ENCODE peak calls at places on chromosomes 7 and 10, in seven cellular contexts. D, R, X, A, F, G and E are unnamed samples.

GRCh38 chr7:139111147-139111546 is 1.6 kb upstream of the ZC3HAV1 start:
- DNase-seq in R (no peak), A (no peak), G (no peak), F (no peak), D (no peak), X (no peak), E (no peak)

GRCh38 chr10:53314856-53315255 is 542.3 kb upstream of the MBL2 start:
- DNase-seq in R (no peak), X (no peak), G (peak), D (peak), F (no peak), A (no peak), E (no peak)

GRCh38 chr10:15472431-15473400 is 101.6 kb upstream of the FAM171A1 start:
- DNase-seq in X (no peak), F (no peak), R (no peak), A (no peak), G (peak), D (no peak), E (no peak)

GRCh38 chr7:72413290-72413689 is 1.2 kb upstream of the CALN1 start:
- DNase-seq in D (no peak), A (no peak), G (no peak), F (no peak), X (no peak), R (no peak), E (no peak)

GRCh38 chr10:59922907-59923306 is 16.6 kb upstream of the CCDC6 start:
- DNase-seq in X (no peak), G (no peak), D (no peak), A (no peak), F (no peak), R (no peak), E (no peak)

GRCh38 chr10:102509387-102509786 is 5.6 kb downstream of the SUFU start:
- DNase-seq in X (no peak), F (no peak), A (peak), D (no peak), R (no peak), G (peak), E (no peak)

GRCh38 chr7:1854521-1855395 is 184.7 kb downstream of the ELFN1 start:
- DNase-seq in D (no peak), A (peak), R (peak), F (peak), X (no peak), G (no peak), E (peak)

GRCh38 chr10:35453855-35454532 is 117.7 kb downstream of the CCNY start:
- DNase-seq in G (peak), R (no peak), D (no peak), X (no peak), A (peak), F (no peak), E (no peak)

GRCh38 chr7:36040679-36041078 is 112.4 kb upstream of the EEPD1 start:
- DNase-seq in D (no peak), F (no peak), R (no peak), X (no peak), A (no peak), G (peak), E (no peak)

GRCh38 chr10:62079885-62080559 is 178.5 kb downstream of the ARID5B start:
- DNase-seq in A (no peak), R (no peak), X (no peak), G (no peak), F (no peak), D (no peak), E (no peak)

GRCh38 chr7:47940482-47941001 is 7.7 kb downstream of the PKD1L1 start:
- DNase-seq in X (no peak), A (no peak), G (peak), F (no peak), D (no peak), R (peak), E (no peak)

GRCh38 chr7:43294080-43294630 is 181.7 kb downstream of the HECW1 start:
- DNase-seq in F (no peak), R (no peak), G (peak), D (peak), X (peak), A (no peak), E (no peak)

GRCh38 chr7:16587785-16588184 is 57.8 kb downstream of the ANKMY2 start:
- DNase-seq in A (no peak), F (no peak), G (no peak), D (no peak), R (no peak), X (no peak), E (no peak)

GRCh38 chr10:121709674-121710073 is 111.4 kb upstream of the FGFR2 start:
- DNase-seq in X (peak), R (no peak), D (no peak), G (peak), F (no peak), A (no peak), E (no peak)

GRCh38 chr7:621572-622285 is 102.1 kb upstream of the PDGFA start:
- DNase-seq in A (peak), G (no peak), D (no peak), F (no peak), R (peak), X (no peak), E (no peak)

GRCh38 chr10:91487914-91488577 is 77.9 kb downstream of the HECTD2 start:
- DNase-seq in F (no peak), A (no peak), D (no peak), R (no peak), G (no peak), X (no peak), E (no peak)

GRCh38 chr10:58189269-58189668 is 78.4 kb downstream of the IPMK start:
- DNase-seq in G (peak), A (peak), R (no peak), F (no peak), D (peak), X (peak), E (no peak)

GRCh38 chr7:150384406-150385239 is 5.5 kb downstream of the ZNF775 start:
- DNase-seq in X (no peak), A (no peak), D (no peak), G (no peak), F (no peak), R (peak), E (no peak)

GRCh38 chr10:8306685-8307364 is 252.3 kb downstream of the GATA3 start:
- DNase-seq in A (no peak), G (peak), F (no peak), R (no peak), D (no peak), X (no peak), E (no peak)

GRCh38 chr7:929311-929711 is 25.2 kb downstream of the ADAP1 start:
- DNase-seq in F (no peak), A (peak), X (no peak), R (no peak), D (no peak), G (no peak), E (peak)

GRCh38 chr7:77393261-77393660 is 22.9 kb downstream of the GSAP start:
- DNase-seq in G (no peak), A (no peak), X (no peak), D (peak), F (no peak), R (no peak), E (no peak)

GRCh38 chr10:83801983-83802382 is 337.3 kb upstream of the GHITM start:
- DNase-seq in R (no peak), F (no peak), D (no peak), A (no peak), G (peak), X (no peak), E (no peak)

GRCh38 chr7:40674316-40674715 is 539.5 kb downstream of the SUGCT start:
- DNase-seq in D (no peak), X (no peak), G (no peak), F (no peak), A (no peak), R (no peak), E (no peak)

GRCh38 chr10:101672536-101672935 is 22.4 kb downstream of the FBXW4 start:
- DNase-seq in A (no peak), G (no peak), R (peak), F (no peak), D (no peak), X (no peak), E (peak)

GRCh38 chr7:154720016-154720415 is 282.9 kb downstream of the PAXIP1 start:
- DNase-seq in X (no peak), G (no peak), F (no peak), R (no peak), A (no peak), D (no peak), E (no peak)

GRCh38 chr7:21562385-21562784 is 19.5 kb downstream of the DNAH11 start:
- DNase-seq in F (no peak), A (no peak), X (no peak), G (no peak), D (no peak), R (no peak), E (no peak)

GRCh38 chr10:49362596-49363260 is 33.2 kb downstream of the DRGX start:
- DNase-seq in G (no peak), R (no peak), X (no peak), F (no peak), A (peak), D (peak), E (no peak)

GRCh38 chr7:12706900-12707536 is 19.6 kb downstream of the ARL4A start:
- DNase-seq in D (peak), A (no peak), R (no peak), G (peak), F (no peak), X (no peak), E (no peak)

GRCh38 chr10:82394122-82394521 is 519.1 kb downstream of the NRG3 start:
- DNase-seq in A (no peak), F (no peak), R (no peak), D (no peak), G (peak), X (peak), E (no peak)

GRCh38 chr10:50613150-50613549 is 10.6 kb downstream of the SGMS1 start:
- DNase-seq in R (no peak), F (no peak), A (no peak), X (no peak), D (no peak), G (no peak), E (no peak)

GRCh38 chr7:45923818-45924217 is 2.7 kb upstream of the IGFBP3 start:
- DNase-seq in X (no peak), D (no peak), A (no peak), G (no peak), R (no peak), F (no peak), E (no peak)
- H3K27ac ChIP-seq in X (no peak), D (peak), A (no peak), G (no peak), R (no peak), F (no peak), E (no peak)

GRCh38 chr10:131960631-131961046 is 21.1 kb downstream of the BNIP3 start:
- DNase-seq in R (no peak), F (no peak), D (no peak), G (no peak), A (no peak), X (peak), E (no peak)

GRCh38 chr10:131961777-131962450 is 19.8 kb downstream of the BNIP3 start:
- DNase-seq in G (no peak), A (no peak), D (no peak), F (no peak), R (no peak), X (no peak), E (no peak)

GRCh38 chr10:131963350-131963749 is 18.4 kb downstream of the BNIP3 start:
- DNase-seq in G (no peak), A (no peak), D (no peak), X (no peak), F (no peak), R (no peak), E (no peak)

GRCh38 chr10:131961047-131961776 is 20.5 kb downstream of the BNIP3 start:
- DNase-seq in A (no peak), F (no peak), G (no peak), R (no peak), D (no peak), X (no peak), E (no peak)

DNA sequence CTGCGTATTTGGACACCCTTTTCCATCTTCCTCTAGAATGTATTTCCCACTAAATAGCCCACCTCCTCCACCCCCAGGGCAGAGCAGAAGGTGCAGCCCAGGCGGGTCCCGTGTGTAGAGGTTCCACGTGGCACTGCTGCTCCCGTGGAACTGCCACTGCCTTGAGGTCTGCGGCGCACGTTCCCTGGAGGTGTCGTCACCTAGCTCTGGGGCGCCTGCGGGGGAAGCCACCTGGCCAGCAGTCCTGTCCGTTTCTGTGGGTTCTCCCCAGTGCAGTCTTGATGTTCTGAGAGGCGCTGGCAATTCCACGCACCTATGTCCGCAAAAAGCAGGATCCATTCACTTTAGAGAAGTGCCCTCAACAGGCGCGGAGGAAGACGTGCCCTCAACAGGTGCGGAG is 21.9 kb downstream of the BNIP3 start:
- DNase-seq in D (no peak), X (no peak), F (no peak), R (no peak), A (no peak), G (no peak), E (no peak)
- H3K27ac ChIP-seq in D (no peak), X (no peak), F (no peak), R (no peak), A (no peak), G (peak), E (no peak)

DNA sequence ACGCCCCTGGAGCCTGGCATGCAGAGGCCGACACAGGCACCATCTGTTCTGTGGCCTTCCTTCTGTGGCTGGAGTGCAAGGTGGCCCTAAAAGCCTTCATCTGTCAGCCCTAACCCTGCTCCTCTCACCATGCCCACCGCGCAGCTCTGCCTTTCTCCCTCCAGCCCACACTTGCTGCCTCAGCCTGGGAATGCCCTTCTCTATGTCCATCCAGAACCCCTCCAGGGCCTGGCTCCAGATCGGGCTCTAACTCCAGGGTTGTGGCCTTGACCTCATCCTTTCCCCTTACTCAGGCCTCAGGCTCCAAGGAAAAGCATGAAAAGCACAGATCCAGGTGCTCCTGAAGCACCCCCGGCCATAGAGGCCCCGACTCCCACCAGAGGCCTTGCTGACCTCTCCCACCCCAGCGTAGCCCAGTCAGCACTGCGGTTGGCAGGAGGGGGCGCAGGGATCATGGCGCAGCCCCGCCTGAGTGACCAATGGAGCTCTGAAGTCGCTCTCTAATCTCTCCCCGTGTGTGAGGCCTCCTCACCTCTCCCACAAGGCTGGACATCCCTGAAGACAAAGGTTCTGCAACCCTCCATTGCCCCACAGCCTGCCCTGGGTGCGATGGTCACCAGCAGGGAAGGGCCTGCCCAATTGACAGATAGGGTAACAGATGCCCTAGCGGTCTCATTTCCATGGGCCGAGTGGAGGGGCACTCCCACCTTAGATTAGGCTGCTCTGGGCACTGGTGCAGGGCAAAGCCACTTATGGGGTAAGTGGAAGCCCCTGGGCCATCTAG is 9.2 kb downstream of the ZCCHC24 start:
- DNase-seq in R (no peak), X (no peak), G (no peak), D (no peak), A (no peak), F (no peak), E (no peak)
- H3K27ac ChIP-seq in R (peak), X (peak), G (peak), D (no peak), A (no peak), F (no peak), E (peak)

DNA sequence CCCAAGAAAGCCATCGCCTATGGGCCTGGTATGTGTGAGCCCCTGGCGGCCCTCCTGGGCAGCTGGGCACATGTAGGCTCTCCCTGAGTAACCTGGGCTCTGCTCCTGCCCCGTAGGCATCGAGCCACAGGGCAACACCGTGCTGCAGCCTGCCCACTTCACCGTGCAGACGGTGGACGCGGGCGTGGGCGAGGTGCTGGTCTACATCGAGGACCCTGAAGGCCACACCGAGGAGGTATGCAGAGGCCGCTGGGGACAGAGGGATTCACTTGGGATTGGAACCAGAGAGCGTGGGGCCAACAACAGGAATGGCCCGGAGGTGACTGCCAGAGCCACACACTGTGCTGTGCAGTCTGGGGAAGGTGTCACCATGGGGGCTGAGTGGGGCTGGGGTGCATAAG is 7.3 kb downstream of the FLNC start:
- DNase-seq in D (no peak), F (no peak), G (no peak), X (no peak), A (no peak), R (peak), E (no peak)
- H3K27ac ChIP-seq in D (no peak), F (no peak), G (no peak), X (no peak), A (no peak), R (peak), E (no peak)

GRCh38 chr7:75985518-75986146 is 8.8 kb downstream of the TMEM120A start:
- DNase-seq in A (no peak), F (no peak), G (no peak), R (peak), X (peak), D (no peak), E (peak)

GRCh38 chr7:75984130-75985008 is 10.0 kb downstream of the TMEM120A start:
- DNase-seq in X (no peak), G (no peak), D (no peak), R (no peak), A (no peak), F (no peak), E (no peak)

GRCh38 chr7:75986147-75986781 is 8.1 kb downstream of the TMEM120A start:
- DNase-seq in G (no peak), X (no peak), R (peak), D (no peak), A (no peak), F (no peak), E (peak)

GRCh38 chr7:75983471-75984129 is 10.8 kb downstream of the TMEM120A start:
- DNase-seq in A (no peak), G (no peak), F (no peak), X (no peak), R (no peak), D (no peak), E (no peak)

DNA sequence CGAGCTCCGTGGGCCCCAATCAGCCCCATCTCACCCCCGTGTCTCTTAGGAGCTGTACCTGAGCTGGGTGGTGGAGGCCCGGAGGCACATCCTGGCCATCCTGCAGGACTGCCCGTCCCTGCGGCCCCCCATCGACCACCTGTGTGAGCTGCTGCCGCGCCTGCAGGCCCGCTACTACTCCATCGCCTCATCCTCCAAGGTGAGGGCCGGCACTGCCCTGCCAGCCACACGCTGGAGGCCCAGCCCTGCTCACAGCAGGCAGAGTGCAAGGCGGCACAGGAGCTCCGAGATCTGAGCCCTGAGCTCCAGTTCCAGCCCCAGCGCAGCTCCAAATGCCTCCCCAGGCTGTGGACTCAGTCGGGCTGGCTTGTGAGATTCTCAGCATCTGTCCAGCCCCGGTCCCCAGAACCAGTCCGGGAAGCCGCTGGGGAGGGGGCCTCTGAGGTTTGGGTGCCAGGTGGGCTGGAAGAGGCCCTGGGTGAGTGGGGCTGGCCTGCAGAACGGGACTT is 9.3 kb downstream of the TMEM120A start:
- DNase-seq in R (peak), D (no peak), F (no peak), A (no peak), X (no peak), G (no peak), E (no peak)
- H3K27ac ChIP-seq in R (no peak), D (no peak), F (no peak), A (no peak), X (no peak), G (peak), E (no peak)